ENCODE peak calls at places on chromosomes 13 and 19, in eight cellular contexts. T is HepG2; Y is psoas muscle; M is gastrocnemius medialis; B is body of pancreas; N is CD8-positive, alpha-beta T cell; E is heart left ventricle; X is upper lobe of right lung. I is an unnamed sample.

GRCh38 chr13:99750951-99751350 is 220.6 kb downstream of the ZIC5 start:
- ATAC-seq in T (no peak), Y (no peak), M (no peak), B (no peak), N (no peak), E (no peak), X (no peak), I (no peak)

GRCh38 chr13:71721117-71721516 is 145.9 kb downstream of the DACH1 start:
- ATAC-seq in T (no peak), Y (no peak), M (no peak), B (no peak), N (no peak), E (no peak), X (no peak), I (no peak)

GRCh38 chr13:33188093-33188882 is 97.3 kb downstream of the STARD13 start:
- ATAC-seq in T (no peak), Y (no peak), M (no peak), B (no peak), N (no peak), E (no peak), X (no peak), I (no peak)

GRCh38 chr19:38735257-38735686 is 9.0 kb downstream of the CAPN12 start:
- ATAC-seq in T (peak; percentile 5), Y (no peak), M (no peak), B (no peak), N (peak; percentile 29), E (peak; percentile 1), X (no peak), I (no peak)

GRCh38 chr13:21970918-21971317 is 300.0 kb downstream of the FGF9 start:
- ATAC-seq in T (no peak), Y (no peak), M (no peak), B (no peak), N (no peak), E (no peak), X (peak; percentile 33), I (no peak)

GRCh38 chr13:35393886-35394285 is 82.6 kb downstream of the MAB21L1 start:
- ATAC-seq in T (no peak), Y (no peak), M (no peak), B (no peak), N (no peak), E (no peak), X (no peak), I (no peak)

GRCh38 chr13:67878376-67878775 is 648.2 kb upstream of the PCDH9 start:
- ATAC-seq in T (no peak), Y (no peak), M (no peak), B (no peak), N (no peak), E (no peak), X (peak; percentile 30), I (no peak)

GRCh38 chr19:49513746-49514118 is 1.3 kb downstream of the FCGRT start:
- ATAC-seq in T (peak; percentile 26), Y (peak; percentile 17), M (peak; percentile 12), B (peak; percentile 43), N (no peak), E (no peak), X (no peak), I (no peak)

GRCh38 chr19:7191946-7192691 is 102.1 kb downstream of the INSR start:
- ATAC-seq in T (no peak), Y (no peak), M (no peak), B (no peak), N (peak; percentile 67), E (no peak), X (peak; percentile 19), I (no peak)

GRCh38 chr19:3066482-3067049 is 4.3 kb upstream of the TLE5 start:
- ATAC-seq in T (no peak), Y (no peak), M (no peak), B (no peak), N (no peak), E (no peak), X (no peak), I (no peak)

GRCh38 chr19:50896591-50897190 is 14.5 kb downstream of the KLK4 start:
- ATAC-seq in T (no peak), Y (no peak), M (no peak), B (peak; percentile 45), N (no peak), E (peak; percentile 48), X (peak; percentile 59), I (no peak)

GRCh38 chr19:55369651-55370304 is 485 bp downstream of the IL11 start:
- ATAC-seq in T (peak; percentile 23), Y (no peak), M (no peak), B (no peak), N (peak; percentile 63), E (peak; percentile 46), X (peak; percentile 17), I (peak; percentile 52)

GRCh38 chr19:47322048-47322447 is 9.9 kb upstream of the C5AR2 start:
- ATAC-seq in T (no peak), Y (no peak), M (no peak), B (no peak), N (no peak), E (no peak), X (no peak), I (no peak)

GRCh38 chr13:112057434-112057735 is 9.6 kb upstream of the SOX1 start:
- ATAC-seq in T (no peak), Y (no peak), M (no peak), B (no peak), N (no peak), E (no peak), X (no peak), I (no peak)
- H3K4me3 ChIP-seq in T (no peak overlapping the region), Y (no peak overlapping the region), M (no peak overlapping the region), B (no peak overlapping the region), N (no peak overlapping the region), E (no peak overlapping the region), X (no peak overlapping the region), I (peak overlapping the region; percentile 34)

DNA sequence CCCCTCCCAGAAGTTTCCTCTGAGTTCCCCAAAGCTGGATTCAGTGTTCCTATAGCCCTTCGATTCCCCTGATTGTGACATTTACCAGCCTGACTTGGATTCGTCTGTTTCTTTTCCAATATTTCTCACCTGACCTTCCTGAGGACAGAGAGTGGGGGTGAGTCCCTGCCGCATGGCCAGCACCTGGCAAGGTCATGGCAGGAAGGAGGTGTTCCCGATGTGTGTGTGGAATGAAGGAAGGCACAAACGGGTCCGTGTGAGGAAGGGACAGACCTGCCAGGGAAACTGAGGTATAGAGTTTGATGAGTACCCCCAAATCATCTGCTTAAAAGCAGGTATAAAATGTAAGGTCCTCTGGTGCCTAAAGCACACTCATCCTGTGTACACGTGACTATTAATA is 3.3 kb downstream of the COL4A1 start:
- ATAC-seq in T (no peak), Y (no peak), M (no peak), B (no peak), N (no peak), E (no peak), X (no peak), I (no peak)
- H3K4me3 ChIP-seq in T (no peak overlapping the region), Y (peak overlapping the region; percentile 77), M (peak overlapping the region; percentile 64), B (no peak overlapping the region), N (no peak overlapping the region), E (peak overlapping the region; percentile 0), X (no peak overlapping the region), I (peak overlapping the region; percentile 98)

GRCh38 chr19:42389899-42390298 is at the start of gene CNFN:
- ATAC-seq in T (no peak), Y (no peak), M (no peak), B (no peak), N (no peak), E (no peak), X (no peak), I (no peak)

GRCh38 chr19:42388851-42389489 is 1.1 kb downstream of the CNFN start:
- ATAC-seq in T (no peak), Y (no peak), M (no peak), B (no peak), N (no peak), E (no peak), X (peak; percentile 3), I (no peak)

GRCh38 chr19:42392165-42392564 is 2.1 kb upstream of the CNFN start:
- ATAC-seq in T (no peak), Y (no peak), M (no peak), B (no peak), N (no peak), E (no peak), X (no peak), I (no peak)

GRCh38 chr19:42386974-42387707 is 3.0 kb downstream of the CNFN start:
- ATAC-seq in T (peak; percentile 95), Y (peak; percentile 66), M (peak; percentile 41), B (peak; percentile 82), N (peak; percentile 97), E (peak; percentile 87), X (peak; percentile 92), I (peak; percentile 84)
- H3K4me3 ChIP-seq in T (peak overlapping the region; percentile 59), Y (peak overlapping the region; percentile 58), M (peak overlapping the region; percentile 47), B (peak overlapping the region; percentile 9), N (peak overlapping the region; percentile 58), E (peak overlapping the region; percentile 33), X (peak overlapping the region; percentile 42), I (peak overlapping the region; percentile 46)

DNA sequence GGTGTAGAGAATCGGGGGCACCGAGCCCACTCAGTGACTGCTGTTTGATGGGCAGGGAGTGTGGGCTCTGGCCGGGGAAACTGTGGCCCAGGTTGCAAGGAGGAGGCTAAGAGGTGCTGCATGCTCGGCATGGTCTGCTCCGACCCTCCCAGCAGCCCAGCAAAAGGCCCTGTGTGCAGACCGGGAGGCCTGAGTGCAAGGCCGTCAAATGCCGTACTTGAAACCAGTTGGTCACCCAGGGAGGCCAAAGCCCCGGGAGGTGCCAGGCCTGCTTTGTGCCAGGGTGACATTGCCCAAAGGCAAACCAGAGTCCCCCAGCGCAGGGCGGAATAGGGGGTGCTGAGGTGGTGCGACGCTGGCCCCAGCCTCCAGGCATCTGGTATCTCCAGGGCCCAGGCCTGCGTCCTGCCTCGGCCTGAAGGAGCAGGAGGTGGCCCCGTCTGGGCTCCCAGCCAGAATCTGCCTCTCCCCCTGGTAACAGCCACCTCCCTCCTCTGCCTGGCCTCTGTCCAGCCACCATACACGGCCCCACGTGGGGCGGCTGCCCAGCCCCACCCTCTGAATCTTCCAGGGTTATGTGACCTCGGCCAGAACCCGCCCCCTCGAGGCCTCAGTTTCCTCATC is 4.0 kb downstream of the PIK3R2 start:
- ATAC-seq in T (no peak), Y (peak; percentile 10), M (peak; percentile 8), B (peak; percentile 14), N (no peak), E (peak; percentile 62), X (peak; percentile 22), I (peak; percentile 17)
- H3K4me3 ChIP-seq in T (no peak overlapping the region), Y (peak overlapping the region; percentile 48), M (no peak overlapping the region), B (no peak overlapping the region), N (no peak overlapping the region), E (no peak overlapping the region), X (no peak overlapping the region), I (no peak overlapping the region)